ENCODE peak calls at places on chromosomes 4 and X, in ten cellular contexts. U is cardiac muscle cell; X is effector memory CD4-positive, alpha-beta T cell; Q is activated gamma-delta T cell treated with anti-CD3 and anti-CD28 coated beads, Interleukin-2, amount 50 U/mL, for 16 hours; A is ureter; P is GM04504; H is SK-MEL-5; G is fibroblast of mammary gland; D is stimulated activated CD4-positive, alpha-beta T cell treated with anti-CD3 and anti-CD28 coated beads, Interleukin-4, amount 100 ng/mL, for 4 hours; Z is RWPE1. R is an unnamed sample.

GRCh38 chrX:71253253-71254091 is 468 bp downstream of the ZMYM3 start:
- DNase-seq in U (peak), X (peak), Q (no peak), A (peak), P (peak), H (peak), G (peak), D (peak), Z (peak), R (peak)

GRCh38 chr4:74044676-74045075 is 6.2 kb upstream of the CXCL3 start:
- DNase-seq in U (no peak), X (no peak), Q (no peak), A (no peak), P (no peak), H (no peak), G (peak), D (no peak), Z (peak), R (no peak)

GRCh38 chr4:13918110-13918509 is 290.6 kb upstream of the BOD1L1 start:
- DNase-seq in U (no peak), X (no peak), Q (no peak), A (no peak), P (peak), H (no peak), G (peak), D (no peak), Z (peak), R (peak)

GRCh38 chr4:99790796-99791617 is 25.6 kb upstream of the DAPP1 start:
- DNase-seq in U (no peak), X (no peak), Q (no peak), A (no peak), P (no peak), H (peak), G (peak), D (no peak), Z (peak), R (no peak)

GRCh38 chr4:8911311-8912088 is 39.9 kb upstream of the HMX1 start:
- DNase-seq in U (no peak), X (no peak), Q (no peak), A (peak), P (peak), H (no peak), G (peak), D (no peak), Z (no peak), R (no peak)

GRCh38 chr4:1862055-1862911 is 6.3 kb upstream of the LETM1 start:
- DNase-seq in U (no peak), X (no peak), Q (no peak), A (no peak), P (no peak), H (no peak), G (no peak), D (peak), Z (no peak), R (no peak)

GRCh38 chr4:174394915-174395314 is 111.2 kb downstream of the CEP44 start:
- DNase-seq in U (no peak), X (no peak), Q (no peak), A (no peak), P (peak), H (no peak), G (peak), D (no peak), Z (peak), R (no peak)

GRCh38 chr4:185015108-185015507 is 3.2 kb upstream of the HELT start:
- DNase-seq in U (no peak), X (no peak), Q (no peak), A (no peak), P (no peak), H (no peak), G (peak), D (no peak), Z (no peak), R (no peak)

GRCh38 chr4:10160280-10160856 is 43.8 kb upstream of the WDR1 start:
- DNase-seq in U (peak), X (no peak), Q (no peak), A (no peak), P (no peak), H (peak), G (peak), D (no peak), Z (no peak), R (no peak)

GRCh38 chr4:101941816-101942358 is 151.4 kb downstream of the BANK1 start:
- DNase-seq in U (no peak), X (no peak), Q (no peak), A (no peak), P (no peak), H (no peak), G (no peak), D (no peak), Z (no peak), R (no peak)

GRCh38 chrX:53831662-53832635 is 145.4 kb upstream of the HUWE1 start:
- DNase-seq in U (peak), X (peak), Q (peak), A (no peak), P (peak), H (peak), G (peak), D (peak), Z (peak), R (no peak)

GRCh38 chr4:32102941-32103340 is 1382.8 kb downstream of the PCDH7 start:
- DNase-seq in U (no peak), X (no peak), Q (no peak), A (no peak), P (no peak), H (peak), G (no peak), D (no peak), Z (no peak), R (no peak)

GRCh38 chr4:75484195-75484594 is 30.0 kb downstream of the RCHY1 start:
- DNase-seq in U (no peak), X (no peak), Q (no peak), A (no peak), P (no peak), H (no peak), G (no peak), D (no peak), Z (no peak), R (no peak)

GRCh38 chr4:21290562-21290961 is 590.3 kb downstream of the PACRGL start:
- DNase-seq in U (no peak), X (no peak), Q (no peak), A (no peak), P (no peak), H (no peak), G (no peak), D (no peak), Z (no peak), R (no peak)

GRCh38 chrX:127459784-127460183 is 592.4 kb downstream of the ACTRT1 start:
- DNase-seq in U (no peak), X (no peak), Q (no peak), A (no peak), P (no peak), H (peak), G (no peak), D (no peak), Z (peak), R (no peak)

GRCh38 chr4:48015678-48016077 is 803 bp downstream of the CNGA1 start:
- DNase-seq in U (no peak), X (no peak), Q (no peak), A (no peak), P (no peak), H (no peak), G (no peak), D (no peak), Z (no peak), R (no peak)

GRCh38 chr4:142312391-142312790 is 533.7 kb downstream of the INPP4B start:
- DNase-seq in U (no peak), X (no peak), Q (no peak), A (no peak), P (no peak), H (peak), G (no peak), D (no peak), Z (no peak), R (no peak)

GRCh38 chr4:8310306-8310705 is 40.8 kb downstream of the HTRA3 start:
- DNase-seq in U (no peak), X (no peak), Q (no peak), A (no peak), P (no peak), H (no peak), G (no peak), D (no peak), Z (no peak), R (no peak)

GRCh38 chr4:89039735-89040338 is 17.1 kb downstream of the FAM13A start:
- DNase-seq in U (no peak), X (no peak), Q (no peak), A (no peak), P (no peak), H (no peak), G (no peak), D (no peak), Z (no peak), R (no peak)

GRCh38 chr4:99457270-99457669 is 22.1 kb upstream of the ADH7 start:
- DNase-seq in U (peak), X (no peak), Q (no peak), A (no peak), P (no peak), H (peak), G (no peak), D (no peak), Z (no peak), R (no peak)

GRCh38 chr4:113636877-113637276 is 124.7 kb downstream of the CAMK2D start:
- DNase-seq in U (no peak), X (peak), Q (peak), A (no peak), P (no peak), H (peak), G (peak), D (no peak), Z (no peak), R (no peak)

GRCh38 chr4:104417483-104417882 is 77.2 kb downstream of the CXXC4 start:
- DNase-seq in U (no peak), X (no peak), Q (no peak), A (no peak), P (no peak), H (no peak), G (no peak), D (no peak), Z (no peak), R (no peak)

GRCh38 chrX:126300401-126300800 is 134.3 kb upstream of the DCAF12L2 start:
- DNase-seq in U (no peak), X (no peak), Q (no peak), A (no peak), P (no peak), H (no peak), G (no peak), D (no peak), Z (no peak), R (no peak)

GRCh38 chr4:150769235-150769634 is 187.3 kb downstream of the MAB21L2 start:
- DNase-seq in U (no peak), X (no peak), Q (no peak), A (no peak), P (peak), H (peak), G (peak), D (no peak), Z (peak), R (no peak)

GRCh38 chrX:120419465-120419864 is 49.6 kb downstream of the LAMP2 start:
- DNase-seq in U (no peak), X (no peak), Q (no peak), A (no peak), P (no peak), H (no peak), G (no peak), D (no peak), Z (no peak), R (no peak)

GRCh38 chr4:7226464-7226863 is 34.1 kb downstream of the SORCS2 start:
- DNase-seq in U (no peak), X (no peak), Q (no peak), A (no peak), P (no peak), H (no peak), G (no peak), D (no peak), Z (no peak), R (no peak)

GRCh38 chrX:40091691-40092421 is 5.9 kb downstream of the BCOR start:
- DNase-seq in U (no peak), X (no peak), Q (no peak), A (no peak), P (no peak), H (no peak), G (no peak), D (no peak), Z (no peak), R (no peak)

GRCh38 chrX:22748093-22748999 is 251.4 kb upstream of the DDX53 start:
- DNase-seq in U (peak), X (no peak), Q (peak), A (peak), P (peak), H (peak), G (peak), D (peak), Z (peak), R (no peak)

GRCh38 chr4:150462743-150463142 is 119.2 kb upstream of the MAB21L2 start:
- DNase-seq in U (no peak), X (no peak), Q (no peak), A (no peak), P (no peak), H (no peak), G (no peak), D (no peak), Z (no peak), R (no peak)

GRCh38 chr4:38914859-38915258 is 47.3 kb downstream of the FAM114A1 start:
- DNase-seq in U (no peak), X (no peak), Q (no peak), A (no peak), P (no peak), H (no peak), G (no peak), D (no peak), Z (no peak), R (no peak)

GRCh38 chr4:14716622-14717021 is 285.7 kb upstream of the CPEB2 start:
- DNase-seq in U (no peak), X (no peak), Q (no peak), A (no peak), P (no peak), H (no peak), G (no peak), D (no peak), Z (no peak), R (no peak)

GRCh38 chrX:14064632-14065432 is 35.1 kb upstream of the GEMIN8 start:
- DNase-seq in U (no peak), X (no peak), Q (no peak), A (no peak), P (no peak), H (peak), G (peak), D (no peak), Z (peak), R (no peak)

GRCh38 chr4:167021545-167022155 is 212.6 kb downstream of the SPOCK3 start:
- DNase-seq in U (peak), X (no peak), Q (no peak), A (peak), P (peak), H (peak), G (peak), D (peak), Z (peak), R (peak)